ENCODE peak calls at places on chromosomes 7 and 10, in five cellular contexts. X, G, T, E and H are unnamed samples.
A peak's percentile ranks its signal among the peaks of the same experiment; 100 is the strongest.

GRCh38 chr7:27151945-27152815 is at the start of gene HOXA3:
- DNase-seq in X (peak; percentile 26), G (peak; percentile 69), T (peak; percentile 93), E (no peak), H (peak; percentile 59)

GRCh38 chr10:85599081-85599480 is 767.5 kb downstream of the GRID1 start:
- DNase-seq in X (no peak), G (no peak), T (no peak), E (no peak), H (no peak)

GRCh38 chr10:131049051-131049450 is 262.5 kb downstream of the TCERG1L start:
- DNase-seq in X (no peak), G (no peak), T (no peak), E (peak; percentile 96), H (no peak)

GRCh38 chr10:101993836-101994235 is 62.1 kb downstream of the ARMH3 start:
- DNase-seq in X (no peak), G (no peak), T (no peak), E (no peak), H (no peak)

GRCh38 chr7:99035723-99036530 is 108.0 kb downstream of the SMURF1 start:
- DNase-seq in X (no peak), G (no peak), T (no peak), E (no peak), H (no peak)

GRCh38 chr7:74619235-74619860 is 38.2 kb upstream of the GTF2I start:
- DNase-seq in X (no peak), G (no peak), T (no peak), E (no peak), H (no peak)

GRCh38 chr10:91335147-91335546 is 75.0 kb upstream of the HECTD2 start:
- DNase-seq in X (no peak), G (no peak), T (no peak), E (no peak), H (no peak)

GRCh38 chr7:69430502-69431145 is 167.7 kb upstream of the AUTS2 start:
- DNase-seq in X (no peak), G (no peak), T (peak; percentile 73), E (peak; percentile 29), H (no peak)

GRCh38 chr10:125066704-125067447 is 93.5 kb downstream of the CTBP2 start:
- DNase-seq in X (no peak), G (no peak), T (peak; percentile 28), E (no peak), H (no peak)

GRCh38 chr7:27184342-27185012 is 555 bp downstream of the HOXA11 start:
- DNase-seq in X (peak; percentile 34), G (peak; percentile 68), T (peak; percentile 85), E (peak; percentile 55), H (peak; percentile 71)

GRCh38 chr7:106070567-106071254 is 41.4 kb downstream of the SYPL1 start:
- DNase-seq in X (no peak), G (no peak), T (no peak), E (no peak), H (no peak)

GRCh38 chr7:106070201-106070551 is 41.9 kb downstream of the SYPL1 start:
- DNase-seq in X (peak; percentile 85), G (peak; percentile 66), T (no peak), E (no peak), H (no peak)

GRCh38 chr7:106072715-106073091 is 39.4 kb downstream of the SYPL1 start:
- DNase-seq in X (no peak), G (no peak), T (no peak), E (no peak), H (no peak)

GRCh38 chr7:106071999-106072714 is 40.0 kb downstream of the SYPL1 start:
- DNase-seq in X (peak; percentile 83), G (no peak), T (no peak), E (no peak), H (no peak)

DNA sequence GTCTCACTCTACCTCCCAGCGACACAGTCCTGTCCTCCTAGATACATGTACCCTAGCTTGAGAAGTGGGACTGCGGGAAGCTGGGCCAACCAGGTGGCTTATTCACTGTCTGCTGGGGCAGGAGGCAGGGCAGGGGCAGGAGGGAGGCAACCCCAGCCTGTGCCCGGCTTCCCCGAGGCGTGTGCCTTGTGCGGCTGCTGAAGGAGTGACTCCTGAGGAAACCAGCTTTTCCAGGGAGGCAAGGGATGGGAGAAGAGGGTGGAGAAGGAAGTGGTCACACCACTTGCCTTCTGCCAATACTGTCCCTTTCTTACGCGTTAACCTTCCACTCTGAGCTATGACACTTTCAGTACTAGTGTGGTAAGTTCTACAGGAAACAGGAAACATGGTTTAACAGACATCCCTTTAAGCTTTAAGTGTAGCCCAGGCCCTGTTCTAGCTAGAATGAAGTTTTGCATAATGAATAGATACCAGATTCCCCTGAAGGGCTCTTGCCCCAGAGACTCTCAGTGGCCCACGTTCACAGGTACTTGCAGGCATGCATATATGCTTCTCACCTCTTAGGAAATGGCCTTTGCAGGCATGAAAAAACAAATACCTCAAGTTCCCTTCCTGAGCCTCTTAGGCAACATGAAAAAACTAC is 40.6 kb downstream of the SYPL1 start:
- DNase-seq in X (peak; percentile 71), G (peak; percentile 70), T (no peak), E (no peak), H (no peak)
- H3K27ac ChIP-seq in X (peak overlapping the region; percentile 88), G (peak overlapping the region; percentile 78), T (peak overlapping the region; percentile 90), E (no peak overlapping the region), H (peak overlapping the region; percentile 56)

GRCh38 chr7:149801002-149801566 is 27.7 kb upstream of the ZNF467 start:
- DNase-seq in X (no peak), G (no peak), T (no peak), E (no peak), H (no peak)

GRCh38 chr7:149797771-149798170 is 24.4 kb upstream of the ZNF467 start:
- DNase-seq in X (no peak), G (no peak), T (no peak), E (no peak), H (no peak)

GRCh38 chr7:149799397-149800168 is 26.2 kb upstream of the ZNF467 start:
- DNase-seq in X (peak; percentile 56), G (no peak), T (no peak), E (peak; percentile 79), H (no peak)

GRCh38 chr7:149801816-149802215 is 28.4 kb upstream of the ZNF467 start:
- DNase-seq in X (no peak), G (no peak), T (no peak), E (no peak), H (no peak)

GRCh38 chr7:149800169-149800555 is 26.8 kb upstream of the ZNF467 start:
- DNase-seq in X (no peak), G (no peak), T (no peak), E (no peak), H (no peak)
- TF ChIP-seq CTCF in X (no peak), G (no peak), T (no peak), E (peak; percentile 9), H (no peak)

DNA sequence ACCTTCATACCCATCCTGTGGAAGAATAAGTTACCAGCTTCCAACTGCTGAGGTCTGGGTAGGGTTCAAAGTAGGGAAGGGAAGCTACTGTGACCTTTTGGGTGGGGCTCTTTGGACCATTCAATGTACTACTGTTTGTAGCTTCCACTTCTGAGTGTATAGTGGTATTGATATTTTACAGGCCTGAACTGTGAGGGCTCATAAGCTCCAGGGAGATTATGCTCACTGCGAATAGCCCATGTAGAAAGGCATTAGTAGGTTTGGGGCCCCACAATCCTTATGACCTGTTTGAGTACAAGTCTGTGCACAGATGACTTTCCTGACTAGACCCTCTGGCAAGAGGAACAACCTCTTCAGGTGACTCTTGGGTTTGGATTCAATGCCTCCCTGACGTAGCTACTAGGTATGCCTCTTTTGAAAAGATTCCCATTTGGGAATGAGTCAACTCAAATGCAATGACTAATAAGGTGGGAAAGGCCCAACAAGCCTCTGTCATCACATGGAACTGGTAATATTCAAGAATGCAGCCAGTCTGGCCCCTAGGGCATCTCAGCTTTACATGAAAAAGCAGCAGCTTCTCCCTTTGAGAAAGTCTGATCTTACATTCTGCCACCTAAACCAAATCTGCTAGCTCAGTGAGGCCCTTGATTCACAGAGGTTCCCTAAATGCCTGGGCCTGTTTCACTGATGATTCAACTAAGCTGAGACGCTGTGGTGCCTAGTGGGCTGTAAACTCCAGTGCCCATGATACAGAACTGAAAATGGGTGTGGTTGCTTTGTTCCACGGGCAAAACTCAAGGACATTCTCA is 79.8 kb downstream of the ABI1 start:
- DNase-seq in X (no peak), G (no peak), T (no peak), E (peak; percentile 74), H (no peak)
- H3K27ac ChIP-seq in X (no peak overlapping the region), G (no peak overlapping the region), T (no peak overlapping the region), E (peak overlapping the region; percentile 29), H (peak overlapping the region; percentile 2)

GRCh38 chr7:115356139-115356746 is 434.3 kb downstream of the MDFIC start:
- DNase-seq in X (no peak), G (no peak), T (no peak), E (no peak), H (no peak)
- TF ChIP-seq CTCF in X (no peak), G (peak; percentile 38), T (no peak), E (peak; percentile 74), H (no peak)

GRCh38 chr7:158809596-158809995 is 19.7 kb downstream of the ESYT2 start:
- DNase-seq in X (no peak), G (no peak), T (no peak), E (no peak), H (no peak)
- H3K27ac ChIP-seq in X (no peak overlapping the region), G (no peak overlapping the region), T (peak overlapping the region; percentile 84), E (no peak overlapping the region), H (peak overlapping the region; percentile 32)

GRCh38 chr7:155709453-155709852 is 65.0 kb downstream of the RBM33 start:
- DNase-seq in X (no peak), G (no peak), T (no peak), E (no peak), H (no peak)
- TF ChIP-seq CTCF in X (no peak), G (no peak), T (no peak), E (no peak), H (no peak)

GRCh38 chr7:43589728-43590127 is 6.8 kb downstream of the STK17A start:
- DNase-seq in X (no peak), G (no peak), T (no peak), E (no peak), H (no peak)

GRCh38 chr7:43592321-43592720 is 9.4 kb downstream of the STK17A start:
- DNase-seq in X (no peak), G (no peak), T (no peak), E (no peak), H (no peak)

GRCh38 chr7:43593010-43593409 is 10.1 kb downstream of the STK17A start:
- DNase-seq in X (no peak), G (no peak), T (no peak), E (no peak), H (no peak)

GRCh38 chr7:43590862-43591550 is 8.1 kb downstream of the STK17A start:
- DNase-seq in X (no peak), G (no peak), T (no peak), E (no peak), H (no peak)

DNA sequence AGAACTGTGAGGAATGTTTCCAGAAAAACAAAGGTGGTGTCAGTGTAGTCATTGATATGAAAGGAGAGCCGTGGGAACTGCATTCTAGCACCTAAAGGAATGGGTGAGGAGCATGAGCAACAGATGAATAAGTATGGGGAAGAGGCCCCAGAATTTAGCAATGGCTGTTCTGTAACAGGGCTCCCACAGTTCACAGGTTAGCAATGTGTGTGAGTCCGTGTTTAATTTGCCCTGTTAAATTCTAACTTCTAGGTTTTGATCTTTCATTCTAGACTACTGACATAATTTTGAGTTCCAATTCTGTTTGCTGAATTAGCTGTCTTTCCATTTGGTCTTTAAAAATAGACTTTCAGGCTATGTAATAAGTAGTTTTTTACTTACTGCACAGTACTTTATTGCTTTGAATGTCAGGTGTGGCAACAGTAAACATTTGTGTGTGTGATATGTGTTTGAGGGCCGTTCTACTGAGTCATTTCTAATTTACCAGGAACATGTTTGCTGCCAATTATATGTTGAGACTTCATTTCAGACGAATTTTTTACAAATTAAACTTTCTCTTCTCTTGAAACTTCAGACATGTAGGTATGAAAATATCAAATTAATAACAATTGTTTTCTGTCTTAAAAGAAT is 8.8 kb downstream of the STK17A start:
- DNase-seq in X (no peak), G (no peak), T (no peak), E (no peak), H (no peak)
- H3K27ac ChIP-seq in X (peak overlapping the region; percentile 43), G (no peak overlapping the region), T (no peak overlapping the region), E (no peak overlapping the region), H (no peak overlapping the region)